ENCODE peak calls at places on chromosomes 2 and 18, in four cellular contexts. T, G, A and B are unnamed samples.

GRCh38 chr18:9559253-9559652 is 55.1 kb downstream of the PPP4R1 start:
- DNase-seq in G (no peak), T (no peak), A (no peak), B (no peak)

GRCh38 chr2:231931481-231931915 is 5.3 kb upstream of the NPPC start:
- DNase-seq in T (no peak), G (no peak), A (no peak), B (no peak)

GRCh38 chr18:73848656-73849055 is 299.0 kb downstream of the FBXO15 start:
- DNase-seq in A (no peak), T (no peak), G (peak), B (no peak)

GRCh38 chr2:201196003-201196402 is 13.1 kb downstream of the CASP10 start:
- DNase-seq in G (no peak), A (no peak), T (no peak), B (no peak)

GRCh38 chr2:6800553-6800952 is 65.2 kb downstream of the CMPK2 start:
- DNase-seq in G (no peak), A (no peak), T (no peak), B (no peak)

GRCh38 chr18:9210996-9211395 is 74.4 kb downstream of the ANKRD12 start:
- DNase-seq in T (no peak), G (no peak), A (no peak), B (no peak)

GRCh38 chr2:26725516-26725810 is 32.9 kb downstream of the KCNK3 start:
- DNase-seq in A (no peak), G (no peak), T (no peak), B (no peak)

GRCh38 chr2:68465081-68465916 is 1.8 kb downstream of the FBXO48 start:
- DNase-seq in T (no peak), G (no peak), A (no peak), B (no peak)

GRCh38 chr2:46950314-46950713 is 34.7 kb upstream of the MCFD2 start:
- DNase-seq in T (no peak), G (no peak), A (no peak), B (no peak)